ENCODE peak calls at places on chromosomes 1 and 21, in nine cellular contexts. X, W, C, A, T, O, Z, F and H are unnamed samples.

GRCh38 chr21:46504681-46505080 is 46.0 kb downstream of the DIP2A start:
- DNase-seq in X (no peak), W (no peak), C (no peak), A (no peak), T (no peak), O (no peak), Z (no peak), F (no peak), H (no peak)

GRCh38 chr1:24177161-24177560 is 9.9 kb downstream of the IFNLR1 start:
- DNase-seq in X (no peak), W (no peak), C (no peak), A (no peak), T (no peak), O (no peak), Z (no peak), F (no peak), H (no peak)

GRCh38 chr1:187624812-187625542 is 796.2 kb downstream of the PLA2G4A start:
- DNase-seq in X (no peak), W (no peak), C (no peak), A (no peak), T (no peak), O (no peak), Z (no peak), F (peak; percentile 44), H (no peak)

GRCh38 chr1:210248341-210248740 is 15.7 kb downstream of the SERTAD4 start:
- DNase-seq in X (no peak), W (no peak), C (no peak), A (no peak), T (no peak), O (no peak), Z (no peak), F (no peak), H (no peak)

GRCh38 chr21:42129300-42130266 is 58.5 kb downstream of the UMODL1 start:
- DNase-seq in X (no peak), W (no peak), C (no peak), A (no peak), T (no peak), O (no peak), Z (no peak), F (no peak), H (no peak)

GRCh38 chr1:38114231-38114630 is 67.6 kb upstream of the POU3F1 start:
- DNase-seq in X (no peak), W (no peak), C (no peak), A (no peak), T (no peak), O (no peak), Z (peak; percentile 12), F (no peak), H (no peak)

GRCh38 chr1:79859212-79859948 is 852.9 kb upstream of the ADGRL4 start:
- DNase-seq in X (no peak), W (no peak), C (no peak), A (no peak), T (no peak), O (no peak), Z (no peak), F (peak; percentile 76), H (no peak)

GRCh38 chr1:45718289-45718688 is 30.3 kb downstream of the TMEM69 start:
- DNase-seq in X (no peak), W (no peak), C (no peak), A (no peak), T (no peak), O (no peak), Z (no peak), F (no peak), H (no peak)

GRCh38 chr1:160128636-160129035 is 13.1 kb downstream of the ATP1A2 start:
- DNase-seq in X (no peak), W (no peak), C (no peak), A (no peak), T (no peak), O (no peak), Z (no peak), F (no peak), H (no peak)

GRCh38 chr1:154270833-154271232 is 1.6 kb upstream of the HAX1 start:
- DNase-seq in X (no peak), W (no peak), C (no peak), A (no peak), T (peak; percentile 19), O (no peak), Z (no peak), F (no peak), H (no peak)

GRCh38 chr1:215719569-215719968 is 152.5 kb downstream of the KCTD3 start:
- DNase-seq in X (no peak), W (no peak), C (no peak), A (no peak), T (no peak), O (no peak), Z (no peak), F (peak; percentile 78), H (no peak)

GRCh38 chr1:111747282-111747734 is 8.1 kb upstream of the INKA2 start:
- DNase-seq in X (peak; percentile 23), W (peak; percentile 76), C (peak; percentile 21), A (peak; percentile 59), T (peak; percentile 17), O (no peak), Z (peak; percentile 80), F (peak; percentile 77), H (peak; percentile 71)

GRCh38 chr1:74733616-74734484 is 898 bp downstream of the TYW3 start:
- DNase-seq in X (peak; percentile 71), W (peak; percentile 75), C (no peak), A (peak; percentile 69), T (peak; percentile 23), O (no peak), Z (peak; percentile 43), F (peak; percentile 77), H (no peak)

GRCh38 chr21:46193829-46194373 is 9.6 kb upstream of the SPATC1L start:
- DNase-seq in X (no peak), W (no peak), C (no peak), A (no peak), T (no peak), O (no peak), Z (peak; percentile 3), F (no peak), H (no peak)